ENCODE peak calls at places on chromosomes 5 and 9, in ten cellular contexts. O is NCI-H2081 treated with DMSO at 0.1 percent for 48 hours; M is myocyte; J is EH; R is DMS53; V is left colon; I is stimulated activated CD8-positive, alpha-beta memory T cell treated with anti-CD3 and anti-CD28 coated beads, Interleukin-4, amount 100 ng/mL, for 1 hour; B is activated CD8-positive, alpha-beta memory T cell treated with anti-CD3 and anti-CD28 coated beads for 1 hour; L is M059J; K is HEK293T. Y is an unnamed sample.

GRCh38 chr9:136483589-136484152 is 831 bp upstream of the SEC16A start:
- DNase-seq in O (peak), M (peak), J (peak), R (peak), V (peak), I (peak), B (peak), L (peak), K (peak), Y (peak)

GRCh38 chr5:39604491-39604890 is 179.7 kb upstream of the DAB2 start:
- DNase-seq in O (no peak), M (no peak), J (no peak), R (peak), V (no peak), I (no peak), B (no peak), L (no peak), K (no peak), Y (no peak)

GRCh38 chr5:148998174-148998797 is 64.6 kb downstream of the SH3TC2 start:
- DNase-seq in O (no peak), M (peak), J (peak), R (peak), V (no peak), I (no peak), B (no peak), L (peak), K (peak), Y (peak)

GRCh38 chr5:94395468-94395867 is 222.9 kb downstream of the KIAA0825 start:
- DNase-seq in O (no peak), M (no peak), J (no peak), R (no peak), V (no peak), I (no peak), B (no peak), L (no peak), K (no peak), Y (no peak)

GRCh38 chr9:96185518-96186156 is 116.3 kb downstream of the HSD17B3 start:
- DNase-seq in O (no peak), M (no peak), J (no peak), R (no peak), V (no peak), I (no peak), B (no peak), L (no peak), K (no peak), Y (no peak)

GRCh38 chr5:76958976-76959767 is 6.3 kb downstream of the CRHBP start:
- DNase-seq in O (no peak), M (peak), J (peak), R (no peak), V (no peak), I (no peak), B (no peak), L (peak), K (no peak), Y (no peak)

GRCh38 chr9:27261517-27262211 is 35.3 kb downstream of the EQTN start:
- DNase-seq in O (no peak), M (no peak), J (peak), R (peak), V (no peak), I (no peak), B (no peak), L (peak), K (no peak), Y (no peak)

GRCh38 chr5:36724429-36725332 is 118.3 kb downstream of the SLC1A3 start:
- DNase-seq in O (no peak), M (no peak), J (peak), R (peak), V (peak), I (no peak), B (no peak), L (peak), K (peak), Y (no peak)

GRCh38 chr9:12773562-12773961 is 1.3 kb upstream of the LURAP1L start:
- DNase-seq in O (no peak), M (no peak), J (no peak), R (no peak), V (no peak), I (no peak), B (no peak), L (no peak), K (no peak), Y (no peak)

GRCh38 chr5:67182406-67182805 is 14.2 kb downstream of the CD180 start:
- DNase-seq in O (no peak), M (peak), J (peak), R (no peak), V (peak), I (no peak), B (no peak), L (peak), K (peak), Y (no peak)

GRCh38 chr9:34993502-34994428 is 4.2 kb downstream of the DNAJB5 start:
- DNase-seq in O (peak), M (peak), J (peak), R (peak), V (peak), I (no peak), B (no peak), L (peak), K (no peak), Y (peak)

GRCh38 chr9:101880846-101881245 is 142.4 kb upstream of the GRIN3A start:
- DNase-seq in O (no peak), M (no peak), J (no peak), R (no peak), V (no peak), I (no peak), B (no peak), L (no peak), K (no peak), Y (no peak)

GRCh38 chr5:135714126-135714894 is 120.2 kb upstream of the SLC25A48 start:
- DNase-seq in O (no peak), M (peak), J (peak), R (peak), V (no peak), I (no peak), B (no peak), L (peak), K (no peak), Y (no peak)

GRCh38 chr9:85859751-85860150 is 81.2 kb upstream of the NAA35 start:
- DNase-seq in O (no peak), M (no peak), J (no peak), R (no peak), V (no peak), I (no peak), B (no peak), L (peak), K (no peak), Y (no peak)

GRCh38 chr9:134858051-134858841 is 22.4 kb upstream of the FCN2 start:
- DNase-seq in O (no peak), M (peak), J (peak), R (no peak), V (no peak), I (no peak), B (no peak), L (peak), K (no peak), Y (no peak)

GRCh38 chr5:137600721-137601360 is 101.7 kb upstream of the SPOCK1 start:
- DNase-seq in O (no peak), M (no peak), J (peak), R (no peak), V (no peak), I (no peak), B (no peak), L (no peak), K (no peak), Y (no peak)

GRCh38 chr9:68433629-68434028 is 77.2 kb downstream of the PGM5 start:
- DNase-seq in O (no peak), M (no peak), J (no peak), R (no peak), V (no peak), I (no peak), B (no peak), L (no peak), K (no peak), Y (no peak)

GRCh38 chr9:34675048-34675714 is 12.7 kb upstream of the CCL27 start:
- DNase-seq in O (no peak), M (peak), J (peak), R (peak), V (peak), I (peak), B (no peak), L (peak), K (peak), Y (no peak)

GRCh38 chr5:73417307-73418035 is 31.1 kb downstream of the FOXD1 start:
- DNase-seq in O (no peak), M (peak), J (peak), R (no peak), V (no peak), I (no peak), B (no peak), L (peak), K (peak), Y (no peak)

GRCh38 chr5:14958196-14958595 is 86.6 kb upstream of the ANKH start:
- DNase-seq in O (no peak), M (no peak), J (peak), R (no peak), V (no peak), I (no peak), B (no peak), L (peak), K (no peak), Y (no peak)

GRCh38 chr9:120559546-120559945 is 20.4 kb downstream of the CDK5RAP2 start:
- DNase-seq in O (no peak), M (no peak), J (no peak), R (no peak), V (no peak), I (no peak), B (no peak), L (no peak), K (no peak), Y (no peak)

GRCh38 chr5:119355636-119356383 is at the start of gene TNFAIP8:
- DNase-seq in O (no peak), M (peak), J (peak), R (peak), V (peak), I (no peak), B (no peak), L (peak), K (peak), Y (no peak)

GRCh38 chr5:54021413-54022155 is 288.8 kb downstream of the ARL15 start:
- DNase-seq in O (no peak), M (no peak), J (peak), R (no peak), V (no peak), I (no peak), B (no peak), L (no peak), K (no peak), Y (no peak)

GRCh38 chr9:4740623-4741364 is at the start of gene AK3:
- DNase-seq in O (peak), M (peak), J (peak), R (peak), V (peak), I (peak), B (peak), L (peak), K (peak), Y (peak)